ENCODE peak calls at places on chromosomes 6 and 20, in six cellular contexts. X is GM19239, U is brain microvascular endothelial cell, D is mucosa of gallbladder, Z is T-helper 1 cell, F is MM.1S. J is an unnamed sample.

GRCh38 chr20:63821824-63822223 is 9.2 kb downstream of the ZBTB46 start:
- DNase-seq in X (no peak), U (no peak), D (no peak), Z (no peak), F (no peak), J (no peak)

GRCh38 chr6:105077592-105078463 is 102.0 kb downstream of the POPDC3 start:
- DNase-seq in X (no peak), U (peak), D (no peak), Z (no peak), F (peak), J (peak)

GRCh38 chr6:22333802-22334201 is 37.0 kb upstream of the PRL start:
- DNase-seq in X (no peak), U (peak), D (no peak), Z (no peak), F (no peak), J (peak)

GRCh38 chr6:45076217-45076616 is 251.9 kb upstream of the RUNX2 start:
- DNase-seq in X (no peak), U (no peak), D (no peak), Z (no peak), F (no peak), J (peak)

GRCh38 chr6:24879351-24879750 is 56.4 kb downstream of the RIPOR2 start:
- DNase-seq in X (no peak), U (no peak), D (no peak), Z (no peak), F (no peak), J (no peak)

GRCh38 chr20:50289581-50289980 is 99.0 kb downstream of the CEBPB start:
- DNase-seq in X (no peak), U (no peak), D (no peak), Z (no peak), F (no peak), J (no peak)

GRCh38 chr6:26270121-26270861 is 94.7 kb upstream of the BTN3A2 start:
- DNase-seq in X (no peak), U (no peak), D (no peak), Z (no peak), F (peak), J (no peak)

GRCh38 chr6:36821581-36822335 is 17.5 kb downstream of the CPNE5 start:
- DNase-seq in X (no peak), U (no peak), D (no peak), Z (no peak), F (no peak), J (no peak)

GRCh38 chr6:170124836-170125235 is 166.0 kb downstream of the DLL1 start:
- DNase-seq in X (no peak), U (no peak), D (peak), Z (no peak), F (no peak), J (no peak)

GRCh38 chr6:36187446-36187845 is 9.1 kb upstream of the BRPF3 start:
- DNase-seq in X (no peak), U (no peak), D (no peak), Z (no peak), F (no peak), J (no peak)

GRCh38 chr6:6230286-6230685 is 90.2 kb downstream of the F13A1 start:
- DNase-seq in X (no peak), U (no peak), D (no peak), Z (no peak), F (peak), J (no peak)

GRCh38 chr20:53045941-53046340 is 73.8 kb downstream of the TSHZ2 start:
- DNase-seq in X (no peak), U (no peak), D (peak), Z (no peak), F (no peak), J (no peak)

GRCh38 chr6:111555041-111555440 is 50.6 kb downstream of the TRAF3IP2 start:
- DNase-seq in X (no peak), U (no peak), D (no peak), Z (no peak), F (no peak), J (peak)

GRCh38 chr6:63731946-63732735 is 96.5 kb downstream of the PHF3 start:
- DNase-seq in X (no peak), U (peak), D (no peak), Z (no peak), F (no peak), J (peak)

GRCh38 chr20:4524307-4524706 is 197.4 kb upstream of the PRND start:
- DNase-seq in X (no peak), U (no peak), D (no peak), Z (no peak), F (no peak), J (no peak)

GRCh38 chr20:35006531-35006971 is 50.9 kb downstream of the MYH7B start:
- DNase-seq in X (no peak), U (no peak), D (no peak), Z (no peak), F (no peak), J (no peak)

GRCh38 chr6:70131528-70131927 is 171.4 kb downstream of the COL9A1 start:
- DNase-seq in X (peak), U (no peak), D (no peak), Z (no peak), F (peak), J (peak)

GRCh38 chr6:90078513-90079289 is 184.4 kb downstream of the GJA10 start:
- DNase-seq in X (no peak), U (no peak), D (no peak), Z (no peak), F (no peak), J (peak)

GRCh38 chr6:72324591-72324990 is 297.3 kb upstream of the KCNQ5 start:
- DNase-seq in X (no peak), U (no peak), D (no peak), Z (no peak), F (no peak), J (no peak)

GRCh38 chr6:74713941-74714340 is 491.9 kb downstream of the COL12A1 start:
- DNase-seq in X (no peak), U (no peak), D (no peak), Z (no peak), F (no peak), J (peak)

GRCh38 chr6:15586528-15586927 is 76.3 kb downstream of the DTNBP1 start:
- DNase-seq in X (no peak), U (no peak), D (no peak), Z (no peak), F (no peak), J (no peak)

GRCh38 chr20:38649275-38649891 is 47.8 kb downstream of the ARHGAP40 start:
- DNase-seq in X (no peak), U (peak), D (no peak), Z (no peak), F (no peak), J (peak)

GRCh38 chr6:27295301-27296079 is 16.6 kb downstream of the POM121L2 start:
- DNase-seq in X (no peak), U (peak), D (no peak), Z (no peak), F (no peak), J (peak)

GRCh38 chr6:161021978-161022743 is 30.6 kb downstream of the MAP3K4 start:
- DNase-seq in X (no peak), U (no peak), D (no peak), Z (no peak), F (no peak), J (no peak)